ENCODE peak calls at places on chromosomes 4 and X, in six cellular contexts. One of them, this sample, is unnamed.

GRCh38 chr4:118282692-118283091 is 70.1 kb downstream of the PRSS12 start:
- DNase-seq in AG04450: no peak
- DNase-seq in left lung: no peak
- DNase-seq in sigmoid colon: no peak
- DNase-seq in A549: no peak
- DNase-seq in thoracic aorta: no peak
- DNase-seq in this sample: no peak

GRCh38 chr4:3871181-3871852 is 105.1 kb downstream of the ADRA2C start:
- DNase-seq in AG04450: no peak
- DNase-seq in left lung: peak; percentile 20
- DNase-seq in sigmoid colon: peak; percentile 56
- DNase-seq in A549: no peak
- DNase-seq in thoracic aorta: no peak
- DNase-seq in this sample: peak; percentile 86

GRCh38 chr4:123783091-123783765 is 386.6 kb downstream of the SPRY1 start:
- DNase-seq in AG04450: no peak
- DNase-seq in left lung: no peak
- DNase-seq in sigmoid colon: no peak
- DNase-seq in A549: no peak
- DNase-seq in thoracic aorta: no peak
- DNase-seq in this sample: no peak

GRCh38 chr4:95761871-95762270 is 78.0 kb upstream of the PDHA2 start:
- DNase-seq in AG04450: peak; percentile 11
- DNase-seq in left lung: no peak
- DNase-seq in sigmoid colon: no peak
- DNase-seq in A549: no peak
- DNase-seq in thoracic aorta: no peak
- DNase-seq in this sample: no peak

GRCh38 chrX:73930300-73930699 is 367.3 kb downstream of the CHIC1 start:
- DNase-seq in AG04450: no peak
- DNase-seq in left lung: no peak
- DNase-seq in sigmoid colon: no peak
- DNase-seq in A549: peak; percentile 31
- DNase-seq in thoracic aorta: no peak
- DNase-seq in this sample: no peak

GRCh38 chrX:43618376-43619205 is 37.5 kb upstream of the MAOA start:
- DNase-seq in AG04450: no peak
- DNase-seq in left lung: no peak
- DNase-seq in sigmoid colon: no peak
- DNase-seq in A549: no peak
- DNase-seq in thoracic aorta: no peak
- DNase-seq in this sample: no peak

GRCh38 chrX:140318306-140318705 is 186.6 kb downstream of the SOX3 start:
- DNase-seq in AG04450: no peak
- DNase-seq in left lung: no peak
- DNase-seq in sigmoid colon: no peak
- DNase-seq in A549: no peak
- DNase-seq in thoracic aorta: no peak
- DNase-seq in this sample: no peak

GRCh38 chrX:130688360-130688759 is 214.6 kb downstream of the ENOX2 start:
- DNase-seq in AG04450: no peak
- DNase-seq in left lung: no peak
- DNase-seq in sigmoid colon: no peak
- DNase-seq in A549: no peak
- DNase-seq in thoracic aorta: no peak
- DNase-seq in this sample: no peak

GRCh38 chr4:37951465-37952352 is 8.5 kb upstream of the PTTG2 start:
- DNase-seq in AG04450: no peak
- DNase-seq in left lung: peak; percentile 46
- DNase-seq in sigmoid colon: no peak
- DNase-seq in A549: no peak
- DNase-seq in thoracic aorta: no peak
- DNase-seq in this sample: no peak

GRCh38 chrX:6968231-6968630 is 179.3 kb upstream of the STS start:
- DNase-seq in AG04450: no peak
- DNase-seq in left lung: no peak
- DNase-seq in sigmoid colon: no peak
- DNase-seq in A549: no peak
- DNase-seq in thoracic aorta: no peak
- DNase-seq in this sample: no peak

GRCh38 chr4:6155996-6156395 is 44.4 kb downstream of the JAKMIP1 start:
- DNase-seq in AG04450: no peak
- DNase-seq in left lung: no peak
- DNase-seq in sigmoid colon: no peak
- DNase-seq in A549: no peak
- DNase-seq in thoracic aorta: no peak
- DNase-seq in this sample: no peak

GRCh38 chr4:186149872-186150271 is 41.5 kb upstream of the CYP4V2 start:
- DNase-seq in AG04450: no peak
- DNase-seq in left lung: no peak
- DNase-seq in sigmoid colon: peak; percentile 84
- DNase-seq in A549: peak; percentile 53
- DNase-seq in thoracic aorta: no peak
- DNase-seq in this sample: no peak

GRCh38 chr4:162838671-162839070 is 328.0 kb downstream of the NAF1 start:
- DNase-seq in AG04450: no peak
- DNase-seq in left lung: no peak
- DNase-seq in sigmoid colon: no peak
- DNase-seq in A549: no peak
- DNase-seq in thoracic aorta: no peak
- DNase-seq in this sample: no peak

GRCh38 chrX:147602297-147602696 is 309.4 kb upstream of the FMR1 start:
- DNase-seq in AG04450: no peak
- DNase-seq in left lung: no peak
- DNase-seq in sigmoid colon: no peak
- DNase-seq in A549: peak; percentile 1
- DNase-seq in thoracic aorta: no peak
- DNase-seq in this sample: no peak

GRCh38 chr4:6263541-6264540 is 5.8 kb upstream of the WFS1 start:
- DNase-seq in AG04450: no peak
- DNase-seq in left lung: no peak
- DNase-seq in sigmoid colon: no peak
- DNase-seq in A549: peak; percentile 43
- DNase-seq in thoracic aorta: no peak
- DNase-seq in this sample: peak; percentile 75

GRCh38 chr4:73976716-73977115 is 5.1 kb downstream of the PF4 start:
- DNase-seq in AG04450: no peak
- DNase-seq in left lung: no peak
- DNase-seq in sigmoid colon: no peak
- DNase-seq in A549: no peak
- DNase-seq in thoracic aorta: no peak
- DNase-seq in this sample: no peak

GRCh38 chr4:73970011-73970410 is 11.8 kb downstream of the PF4 start:
- DNase-seq in AG04450: no peak
- DNase-seq in left lung: no peak
- DNase-seq in sigmoid colon: no peak
- DNase-seq in A549: no peak
- DNase-seq in thoracic aorta: no peak
- DNase-seq in this sample: no peak

GRCh38 chrX:43707812-43708548 is 51.9 kb downstream of the MAOA start:
- DNase-seq in AG04450: no peak
- DNase-seq in left lung: no peak
- DNase-seq in sigmoid colon: peak; percentile 91
- DNase-seq in A549: no peak
- DNase-seq in thoracic aorta: no peak
- DNase-seq in this sample: no peak

GRCh38 chr4:52592287-52592686 is 66.8 kb downstream of the USP46 start:
- DNase-seq in AG04450: no peak
- DNase-seq in left lung: no peak
- DNase-seq in sigmoid colon: no peak
- DNase-seq in A549: no peak
- DNase-seq in thoracic aorta: no peak
- DNase-seq in this sample: no peak

GRCh38 chr4:38695844-38696243 is 31.8 kb downstream of the KLF3 start:
- DNase-seq in AG04450: no peak
- DNase-seq in left lung: no peak
- DNase-seq in sigmoid colon: no peak
- DNase-seq in A549: no peak
- DNase-seq in thoracic aorta: no peak
- DNase-seq in this sample: no peak

GRCh38 chr4:185773419-185773818 is 38.6 kb downstream of the SORBS2 start:
- DNase-seq in AG04450: no peak
- DNase-seq in left lung: peak; percentile 42
- DNase-seq in sigmoid colon: peak; percentile 85
- DNase-seq in A549: no peak
- DNase-seq in thoracic aorta: no peak
- DNase-seq in this sample: no peak

GRCh38 chr4:87560802-87561201 is 31.6 kb upstream of the SPARCL1 start:
- DNase-seq in AG04450: no peak
- DNase-seq in left lung: no peak
- DNase-seq in sigmoid colon: no peak
- DNase-seq in A549: no peak
- DNase-seq in thoracic aorta: no peak
- DNase-seq in this sample: no peak

GRCh38 chr4:177127658-177128057 is 182.0 kb upstream of the NEIL3 start:
- DNase-seq in AG04450: no peak
- DNase-seq in left lung: no peak
- DNase-seq in sigmoid colon: no peak
- DNase-seq in A549: no peak
- DNase-seq in thoracic aorta: no peak
- DNase-seq in this sample: no peak

GRCh38 chr4:177194906-177195305 is 114.8 kb upstream of the NEIL3 start:
- DNase-seq in AG04450: no peak
- DNase-seq in left lung: no peak
- DNase-seq in sigmoid colon: no peak
- DNase-seq in A549: no peak
- DNase-seq in thoracic aorta: no peak
- DNase-seq in this sample: no peak

GRCh38 chrX:68808686-68809357 is 20.0 kb upstream of the EFNB1 start:
- DNase-seq in AG04450: no peak
- DNase-seq in left lung: no peak
- DNase-seq in sigmoid colon: no peak
- DNase-seq in A549: peak; percentile 18
- DNase-seq in thoracic aorta: no peak
- DNase-seq in this sample: no peak

GRCh38 chrX:19889582-19890342 is 2.4 kb upstream of the SH3KBP1 start:
- DNase-seq in AG04450: peak; percentile 41
- DNase-seq in left lung: no peak
- DNase-seq in sigmoid colon: no peak
- DNase-seq in A549: peak; percentile 84
- DNase-seq in thoracic aorta: no peak
- DNase-seq in this sample: no peak

GRCh38 chr4:182881928-182882327 is 35.3 kb downstream of the DCTD start:
- DNase-seq in AG04450: no peak
- DNase-seq in left lung: no peak
- DNase-seq in sigmoid colon: peak; percentile 79
- DNase-seq in A549: no peak
- DNase-seq in thoracic aorta: no peak
- DNase-seq in this sample: no peak

DNA sequence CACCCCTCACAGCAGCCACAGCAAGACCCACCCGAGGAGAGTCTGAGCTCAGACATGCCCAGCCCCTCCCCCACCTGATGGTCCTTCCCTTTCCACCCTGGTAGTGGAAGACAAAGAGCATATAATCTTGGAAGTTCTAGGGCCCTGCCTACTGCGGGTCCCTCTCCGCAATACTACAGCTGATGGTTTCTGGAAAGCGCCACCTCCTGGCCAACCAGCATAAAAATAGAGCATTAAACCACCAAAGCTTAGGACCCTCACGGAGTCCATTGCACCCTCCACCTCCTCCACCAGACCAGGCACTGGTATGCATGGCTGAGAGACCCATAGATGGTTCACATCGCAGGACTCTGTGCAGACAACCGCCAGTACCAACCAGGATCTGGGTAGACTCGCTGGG is 78.2 kb downstream of the SH3BGRL start:
- DNase-seq in AG04450: no peak
- DNase-seq in left lung: no peak
- DNase-seq in sigmoid colon: no peak
- DNase-seq in A549: peak; percentile 2
- DNase-seq in thoracic aorta: no peak
- DNase-seq in this sample: no peak
- TF ChIP-seq CTCF in AG04450: peak; percentile 8
- TF ChIP-seq CTCF in left lung: no peak
- TF ChIP-seq CTCF in sigmoid colon: no peak
- TF ChIP-seq CTCF in A549: no peak
- TF ChIP-seq CTCF in thoracic aorta: no peak
- TF ChIP-seq CTCF in this sample: peak; percentile 41

DNA sequence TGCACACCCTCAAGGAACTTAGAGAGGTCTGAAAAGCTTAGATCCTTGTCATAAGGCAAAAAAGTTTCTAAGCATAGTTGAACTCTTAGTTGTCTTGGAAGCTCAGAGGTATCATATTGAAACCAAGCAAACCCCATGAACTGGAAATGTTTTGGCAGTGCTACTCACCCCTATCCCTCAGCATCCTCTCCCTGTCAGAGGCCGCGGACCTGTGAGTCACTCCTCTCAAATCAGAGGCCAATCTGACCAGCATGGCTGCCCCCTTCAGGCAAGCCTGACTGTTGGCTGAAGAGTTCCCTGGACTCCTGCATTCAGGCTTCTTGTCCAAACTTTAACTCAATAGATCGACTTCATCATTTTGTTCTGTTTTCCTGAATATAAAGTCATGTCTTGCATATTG is 69.4 kb downstream of the KCNIP4 start:
- DNase-seq in AG04450: no peak
- DNase-seq in left lung: no peak
- DNase-seq in sigmoid colon: no peak
- DNase-seq in A549: peak; percentile 15
- DNase-seq in thoracic aorta: no peak
- DNase-seq in this sample: no peak
- TF ChIP-seq CTCF in AG04450: peak; percentile 6
- TF ChIP-seq CTCF in left lung: no peak
- TF ChIP-seq CTCF in sigmoid colon: no peak
- TF ChIP-seq CTCF in A549: no peak
- TF ChIP-seq CTCF in thoracic aorta: no peak
- TF ChIP-seq CTCF in this sample: peak; percentile 32

GRCh38 chr4:150415213-150415612 is 166.7 kb upstream of the MAB21L2 start:
- DNase-seq in AG04450: no peak
- DNase-seq in left lung: no peak
- DNase-seq in sigmoid colon: no peak
- DNase-seq in A549: no peak
- DNase-seq in thoracic aorta: no peak
- DNase-seq in this sample: no peak

DNA sequence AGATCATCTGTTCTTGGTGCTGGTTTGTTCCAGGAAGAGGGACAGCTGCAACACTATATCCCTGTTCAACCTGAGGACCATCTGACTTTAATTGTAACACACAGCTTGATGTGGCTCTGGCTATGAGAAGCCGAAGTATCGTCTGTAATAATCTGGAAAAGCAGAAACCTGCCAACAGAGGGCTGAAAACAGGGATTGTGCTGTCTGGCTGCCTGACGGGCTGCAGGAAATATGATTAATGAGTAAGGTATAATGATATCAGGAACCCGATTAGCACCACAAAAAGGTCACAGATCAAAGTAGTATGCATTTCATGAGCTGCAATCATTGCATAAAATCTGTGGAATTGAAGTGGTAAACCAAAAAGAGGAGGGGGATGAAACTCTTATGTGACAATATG is 170.4 kb upstream of the MAB21L2 start:
- DNase-seq in AG04450: no peak
- DNase-seq in left lung: no peak
- DNase-seq in sigmoid colon: no peak
- DNase-seq in A549: no peak
- DNase-seq in thoracic aorta: no peak
- DNase-seq in this sample: no peak
- TF ChIP-seq CTCF in AG04450: no peak
- TF ChIP-seq CTCF in left lung: no peak
- TF ChIP-seq CTCF in sigmoid colon: no peak
- TF ChIP-seq CTCF in A549: no peak
- TF ChIP-seq CTCF in thoracic aorta: no peak
- TF ChIP-seq CTCF in this sample: peak; percentile 30

GRCh38 chrX:103175944-103176753 is 38.8 kb upstream of the BEX4 start:
- DNase-seq in AG04450: no peak
- DNase-seq in left lung: peak; percentile 36
- DNase-seq in sigmoid colon: peak; percentile 64
- DNase-seq in A549: peak; percentile 39
- DNase-seq in thoracic aorta: peak; percentile 2
- DNase-seq in this sample: no peak
- TF ChIP-seq CTCF in AG04450: peak; percentile 72
- TF ChIP-seq CTCF in left lung: peak; percentile 56
- TF ChIP-seq CTCF in sigmoid colon: peak; percentile 50
- TF ChIP-seq CTCF in A549: peak; percentile 71
- TF ChIP-seq CTCF in thoracic aorta: peak; percentile 54
- TF ChIP-seq CTCF in this sample: peak; percentile 87

This sample was measured in chondrocyte.